ENCODE peak calls at places on chromosomes 7 and 10, in six cellular contexts. One of them, this sample, is unnamed.

GRCh38 chr10:69413221-69413865 is 3.4 kb downstream of the TACR2 start:
- DNase-seq in H9: peak
- DNase-seq in mesendoderm: peak
- DNase-seq in IMR-90: peak
- DNase-seq in mesenchymal stem cell: peak
- DNase-seq in H1: peak
- DNase-seq in this sample: peak

GRCh38 chr10:91796332-91797076 is 1.7 kb upstream of the TNKS2 start:
- DNase-seq in H9: peak
- DNase-seq in mesendoderm: peak
- DNase-seq in IMR-90: no peak
- DNase-seq in mesenchymal stem cell: peak
- DNase-seq in H1: no peak
- DNase-seq in this sample: no peak

GRCh38 chr7:21636694-21637093 is 93.9 kb downstream of the DNAH11 start:
- DNase-seq in H9: no peak
- DNase-seq in mesendoderm: no peak
- DNase-seq in IMR-90: no peak
- DNase-seq in mesenchymal stem cell: no peak
- DNase-seq in H1: no peak
- DNase-seq in this sample: no peak

GRCh38 chr7:80450621-80451308 is 61.1 kb downstream of the GNAT3 start:
- DNase-seq in H9: no peak
- DNase-seq in mesendoderm: no peak
- DNase-seq in IMR-90: peak
- DNase-seq in mesenchymal stem cell: peak
- DNase-seq in H1: no peak
- DNase-seq in this sample: no peak

GRCh38 chr7:36961097-36961496 is 236.8 kb upstream of the AOAH start:
- DNase-seq in H9: no peak
- DNase-seq in mesendoderm: no peak
- DNase-seq in IMR-90: no peak
- DNase-seq in mesenchymal stem cell: no peak
- DNase-seq in H1: no peak
- DNase-seq in this sample: no peak

GRCh38 chr7:127239814-127240213 is 12.9 kb downstream of the GRM8 start:
- DNase-seq in H9: peak
- DNase-seq in mesendoderm: peak
- DNase-seq in IMR-90: no peak
- DNase-seq in mesenchymal stem cell: no peak
- DNase-seq in H1: no peak
- DNase-seq in this sample: no peak

GRCh38 chr10:85477979-85478378 is 888.6 kb downstream of the GRID1 start:
- DNase-seq in H9: no peak
- DNase-seq in mesendoderm: no peak
- DNase-seq in IMR-90: no peak
- DNase-seq in mesenchymal stem cell: no peak
- DNase-seq in H1: no peak
- DNase-seq in this sample: no peak

GRCh38 chr7:24576171-24577052 is 3.2 kb downstream of the PALS2 start:
- DNase-seq in H9: peak
- DNase-seq in mesendoderm: peak
- DNase-seq in IMR-90: peak
- DNase-seq in mesenchymal stem cell: peak
- DNase-seq in H1: no peak
- DNase-seq in this sample: peak

GRCh38 chr7:507623-508305 is 11.9 kb downstream of the PDGFA start:
- DNase-seq in H9: no peak
- DNase-seq in mesendoderm: no peak
- DNase-seq in IMR-90: no peak
- DNase-seq in mesenchymal stem cell: no peak
- DNase-seq in H1: no peak
- DNase-seq in this sample: no peak

GRCh38 chr10:73156054-73156453 is 11.8 kb downstream of the ECD start:
- DNase-seq in H9: no peak
- DNase-seq in mesendoderm: no peak
- DNase-seq in IMR-90: no peak
- DNase-seq in mesenchymal stem cell: no peak
- DNase-seq in H1: no peak
- DNase-seq in this sample: no peak
- H2BK15ac ChIP-seq in H9: no peak
- H2BK15ac ChIP-seq in mesendoderm: no peak
- H2BK15ac ChIP-seq in IMR-90: no peak
- H2BK15ac ChIP-seq in mesenchymal stem cell: no peak
- H2BK15ac ChIP-seq in H1: no peak
- H2BK15ac ChIP-seq in this sample: no peak

DNA sequence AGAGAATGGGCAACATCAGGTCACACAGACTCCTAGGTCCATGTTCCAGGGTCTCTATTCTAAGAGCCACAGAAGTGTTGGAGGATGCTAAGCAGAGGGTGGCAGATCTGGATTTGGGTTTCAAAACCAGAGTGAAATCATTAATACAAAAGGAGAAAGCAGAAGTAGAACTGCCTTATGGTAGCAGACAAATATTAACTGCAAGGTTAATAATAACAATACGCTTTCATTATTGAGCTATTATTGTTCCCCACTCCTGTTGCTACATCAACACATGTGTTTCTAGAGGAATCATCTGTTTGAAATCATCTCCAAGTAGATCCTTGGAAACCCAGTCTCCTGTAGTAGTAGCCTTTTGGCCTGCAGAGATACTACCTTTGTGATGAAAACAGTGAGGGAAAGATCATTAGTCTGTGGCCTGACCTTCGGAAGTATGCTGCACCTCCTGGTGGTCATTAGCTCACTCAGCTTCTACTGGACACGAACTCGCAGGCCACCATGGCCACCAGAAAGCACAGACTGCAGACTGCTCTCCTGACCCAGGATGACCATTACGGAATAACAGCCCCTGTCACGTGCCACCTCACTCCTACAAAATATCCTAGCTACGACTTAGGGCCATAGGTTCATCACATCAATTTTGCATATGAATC is 84.6 kb downstream of the XPNPEP1 start:
- DNase-seq in H9: no peak
- DNase-seq in mesendoderm: peak
- DNase-seq in IMR-90: no peak
- DNase-seq in mesenchymal stem cell: no peak
- DNase-seq in H1: no peak
- DNase-seq in this sample: no peak
- H3K23ac ChIP-seq in H9: no peak
- H3K23ac ChIP-seq in mesendoderm: no peak
- H3K23ac ChIP-seq in IMR-90: no peak
- H3K23ac ChIP-seq in mesenchymal stem cell: no peak
- H3K23ac ChIP-seq in H1: no peak
- H3K23ac ChIP-seq in this sample: no peak

DNA sequence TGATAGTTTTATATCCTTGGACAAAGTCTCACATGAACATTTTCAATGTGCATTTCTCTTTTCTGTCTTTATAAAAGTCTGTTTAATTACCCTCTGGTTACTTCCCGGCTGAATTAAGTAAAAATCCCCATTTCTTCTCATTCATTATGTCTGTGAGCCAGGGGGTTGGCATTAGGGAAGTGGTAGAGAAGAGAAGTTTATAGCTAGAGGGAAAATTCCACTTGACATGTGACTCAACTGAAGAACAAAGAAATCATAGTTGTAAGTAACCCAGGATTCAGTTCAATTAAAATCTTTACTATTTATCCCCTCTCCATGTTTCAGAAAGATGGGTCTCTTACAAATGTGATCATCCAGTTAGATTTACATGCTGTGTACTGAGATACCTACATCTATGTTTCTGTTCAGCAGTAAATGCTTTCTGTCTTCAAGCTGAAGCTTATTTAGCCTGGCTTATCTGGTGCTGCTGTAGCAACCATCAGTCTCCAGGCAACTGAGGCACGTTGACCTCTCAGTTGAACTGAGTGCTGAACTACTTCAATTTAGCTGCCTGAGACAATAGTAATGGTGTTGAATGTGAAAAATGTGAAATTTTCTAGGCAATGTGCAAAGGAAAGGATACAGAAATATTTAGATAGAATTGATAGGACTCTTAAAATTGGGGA is 181.6 kb downstream of the MLLT10 start:
- DNase-seq in H9: no peak
- DNase-seq in mesendoderm: peak
- DNase-seq in IMR-90: peak
- DNase-seq in mesenchymal stem cell: peak
- DNase-seq in H1: no peak
- DNase-seq in this sample: no peak
- H3K18ac ChIP-seq in H9: no peak
- H3K18ac ChIP-seq in mesendoderm: no peak
- H3K18ac ChIP-seq in IMR-90: no peak
- H3K18ac ChIP-seq in mesenchymal stem cell: no peak
- H3K18ac ChIP-seq in H1: no peak
- H3K18ac ChIP-seq in this sample: no peak

DNA sequence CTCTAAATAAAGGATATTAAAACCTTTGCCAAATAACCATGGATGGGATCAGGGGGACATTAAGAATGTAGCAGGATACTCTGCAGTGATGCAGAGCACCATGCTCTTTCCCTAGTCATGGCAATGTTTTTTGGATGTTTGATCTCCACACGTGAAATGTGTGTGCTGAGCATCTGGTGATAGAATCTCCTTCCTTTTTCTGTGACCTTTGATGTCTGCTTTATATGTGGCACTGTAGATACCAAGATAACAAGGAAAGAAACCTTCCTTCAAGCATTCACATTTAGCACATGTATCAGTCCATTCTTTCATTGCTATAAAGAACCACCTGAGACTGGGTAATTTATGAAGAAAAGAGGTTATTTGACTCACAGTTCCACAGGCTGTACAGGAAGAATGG is 87.7 kb upstream of the CYP2C9 start:
- DNase-seq in H9: no peak
- DNase-seq in mesendoderm: no peak
- DNase-seq in IMR-90: no peak
- DNase-seq in mesenchymal stem cell: no peak
- DNase-seq in H1: no peak
- DNase-seq in this sample: no peak
- H2BK15ac ChIP-seq in H9: no peak
- H2BK15ac ChIP-seq in mesendoderm: no peak
- H2BK15ac ChIP-seq in IMR-90: no peak
- H2BK15ac ChIP-seq in mesenchymal stem cell: no peak
- H2BK15ac ChIP-seq in H1: no peak
- H2BK15ac ChIP-seq in this sample: no peak

GRCh38 chr10:132597654-132598053 is 60.1 kb downstream of the INPP5A start:
- DNase-seq in H9: no peak
- DNase-seq in mesendoderm: no peak
- DNase-seq in IMR-90: no peak
- DNase-seq in mesenchymal stem cell: no peak
- DNase-seq in H1: no peak
- DNase-seq in this sample: no peak

GRCh38 chr10:132595021-132595420 is 57.4 kb downstream of the INPP5A start:
- DNase-seq in H9: no peak
- DNase-seq in mesendoderm: no peak
- DNase-seq in IMR-90: no peak
- DNase-seq in mesenchymal stem cell: no peak
- DNase-seq in H1: no peak
- DNase-seq in this sample: no peak

GRCh38 chr10:132593900-132594876 is 56.6 kb downstream of the INPP5A start:
- DNase-seq in H9: no peak
- DNase-seq in mesendoderm: no peak
- DNase-seq in IMR-90: no peak
- DNase-seq in mesenchymal stem cell: no peak
- DNase-seq in H1: no peak
- DNase-seq in this sample: no peak

GRCh38 chr10:132595850-132596249 is 58.3 kb downstream of the INPP5A start:
- DNase-seq in H9: no peak
- DNase-seq in mesendoderm: no peak
- DNase-seq in IMR-90: peak
- DNase-seq in mesenchymal stem cell: no peak
- DNase-seq in H1: no peak
- DNase-seq in this sample: no peak

DNA sequence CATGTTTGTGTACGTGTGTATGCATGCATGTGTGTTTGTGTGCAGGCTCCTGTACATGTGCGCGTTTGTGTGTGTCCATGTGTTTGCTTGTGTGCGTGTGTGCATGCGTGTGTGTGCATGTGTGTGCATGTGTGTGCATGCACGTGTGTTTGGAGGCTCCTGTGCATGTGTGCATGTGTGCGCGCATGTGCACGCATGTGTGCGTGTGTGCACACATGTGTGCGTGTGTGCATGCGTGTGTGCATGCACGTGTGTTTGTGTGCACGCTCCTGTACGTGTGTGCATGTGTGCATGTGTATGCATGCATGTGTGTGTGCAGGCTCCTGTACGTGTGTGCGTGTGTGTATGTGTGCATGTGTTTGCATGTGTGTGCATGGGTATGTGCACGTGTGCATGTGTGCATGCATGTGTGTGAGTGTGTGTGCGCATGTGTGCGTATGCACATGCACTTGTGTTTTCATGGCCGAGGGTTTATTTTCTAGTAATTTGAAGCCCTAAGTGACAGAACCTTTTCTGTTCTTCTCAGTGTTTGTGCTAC is 59.2 kb downstream of the INPP5A start:
- DNase-seq in H9: no peak
- DNase-seq in mesendoderm: no peak
- DNase-seq in IMR-90: no peak
- DNase-seq in mesenchymal stem cell: no peak
- DNase-seq in H1: no peak
- DNase-seq in this sample: no peak
- H3K23ac ChIP-seq in H9: no peak
- H3K23ac ChIP-seq in mesendoderm: no peak
- H3K23ac ChIP-seq in IMR-90: no peak
- H3K23ac ChIP-seq in mesenchymal stem cell: no peak
- H3K23ac ChIP-seq in H1: no peak
- H3K23ac ChIP-seq in this sample: peak

DNA sequence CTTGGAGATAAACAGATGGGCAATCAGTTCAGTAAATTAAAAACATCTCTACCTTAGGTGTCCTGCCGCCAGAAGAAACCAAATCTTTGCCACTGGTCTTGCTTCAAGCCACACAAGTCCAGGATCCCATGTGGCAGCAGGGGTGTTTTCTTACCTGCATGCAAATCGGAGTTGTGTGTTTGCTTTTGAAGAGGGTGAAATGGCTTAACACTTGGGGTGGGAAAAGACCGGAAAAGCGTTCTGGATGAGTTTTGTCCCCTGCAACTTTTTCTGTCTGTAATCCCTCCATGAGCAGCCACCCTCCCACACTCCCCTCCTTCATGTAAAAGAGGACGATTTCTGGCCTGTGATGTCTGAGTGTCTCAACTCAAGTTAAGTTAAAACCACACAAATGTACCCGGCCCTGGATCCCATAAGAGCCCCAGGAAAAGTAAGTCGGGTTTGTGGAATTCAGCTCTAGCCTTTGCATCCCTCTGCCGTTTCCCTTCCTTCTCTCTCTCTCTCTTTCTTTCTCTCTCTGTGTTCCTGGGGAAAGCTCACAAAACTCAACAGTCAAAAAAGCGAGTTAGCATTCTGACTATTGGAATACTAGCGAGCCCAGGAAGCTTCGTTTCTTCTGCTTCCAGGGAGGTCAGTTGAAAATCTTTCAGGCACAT is 178.5 kb downstream of the TCF7L2 start:
- DNase-seq in H9: no peak
- DNase-seq in mesendoderm: peak
- DNase-seq in IMR-90: no peak
- DNase-seq in mesenchymal stem cell: peak
- DNase-seq in H1: no peak
- DNase-seq in this sample: peak
- H3K18ac ChIP-seq in H9: no peak
- H3K18ac ChIP-seq in mesendoderm: peak
- H3K18ac ChIP-seq in IMR-90: no peak
- H3K18ac ChIP-seq in mesenchymal stem cell: peak
- H3K18ac ChIP-seq in H1: no peak
- H3K18ac ChIP-seq in this sample: peak

This sample was measured in neuronal stem cell.